ENCODE peak calls at places on chromosome 14, in four cellular contexts. H, D, T and Z are unnamed samples.

GRCh38 chr14:42224053-42224888 is 617.6 kb downstream of the LRFN5 start:
- DNase-seq in T (peak), H (no peak), D (peak), Z (no peak)

GRCh38 chr14:65080954-65081747 is 21.2 kb downstream of the MAX start:
- DNase-seq in T (peak), D (peak), H (no peak), Z (no peak)

GRCh38 chr14:95322646-95323045 is 2.9 kb upstream of the CLMN start:
- DNase-seq in H (no peak), T (no peak), D (no peak), Z (no peak)

GRCh38 chr14:95480109-95480886 is 36.2 kb downstream of the SYNE3 start:
- DNase-seq in D (peak), T (peak), H (no peak), Z (no peak)

GRCh38 chr14:75566321-75566720 is 12.1 kb upstream of the FLVCR2 start:
- DNase-seq in T (no peak), D (no peak), H (no peak), Z (no peak)

GRCh38 chr14:75437201-75438143 is 9.7 kb downstream of the JDP2 start:
- DNase-seq in T (no peak), H (no peak), D (no peak), Z (no peak)

GRCh38 chr14:75456069-75457023 is 28.5 kb downstream of the JDP2 start:
- DNase-seq in T (no peak), H (no peak), D (no peak), Z (no peak)

GRCh38 chr14:50008562-50009355 is 107.6 kb downstream of the VCPKMT start:
- DNase-seq in T (peak), D (no peak), H (no peak), Z (no peak)

GRCh38 chr14:74326369-74327152 is 21.7 kb upstream of the VRTN start:
- DNase-seq in H (no peak), T (no peak), D (no peak), Z (no peak)

GRCh38 chr14:73468808-73469386 is 10.6 kb upstream of the NUMB start:
- DNase-seq in T (peak), H (no peak), D (peak), Z (no peak)

GRCh38 chr14:105060751-105061427 is 4.3 kb downstream of the GPR132 start:
- DNase-seq in H (no peak), T (no peak), D (no peak), Z (peak)

GRCh38 chr14:24630087-24630871 is 3.7 kb downstream of the GZMB start:
- DNase-seq in D (no peak), H (no peak), T (no peak), Z (no peak)

GRCh38 chr14:77266336-77266735 is 4.7 kb downstream of the NGB start:
- DNase-seq in T (no peak), D (no peak), H (no peak), Z (no peak)

GRCh38 chr14:77267937-77268699 is 2.9 kb downstream of the NGB start:
- DNase-seq in T (no peak), H (no peak), D (no peak), Z (no peak)

GRCh38 chr14:77265561-77266335 is 5.3 kb downstream of the NGB start:
- DNase-seq in T (no peak), H (no peak), D (no peak), Z (no peak)

GRCh38 chr14:77264466-77265186 is 6.4 kb downstream of the NGB start:
- DNase-seq in D (no peak), H (no peak), T (no peak), Z (no peak)

GRCh38 chr14:77265187-77265515 is 5.9 kb downstream of the NGB start:
- DNase-seq in T (no peak), H (no peak), D (no peak), Z (no peak)
- H3K4me3 ChIP-seq in T (no peak), H (no peak), D (no peak), Z (no peak)

DNA sequence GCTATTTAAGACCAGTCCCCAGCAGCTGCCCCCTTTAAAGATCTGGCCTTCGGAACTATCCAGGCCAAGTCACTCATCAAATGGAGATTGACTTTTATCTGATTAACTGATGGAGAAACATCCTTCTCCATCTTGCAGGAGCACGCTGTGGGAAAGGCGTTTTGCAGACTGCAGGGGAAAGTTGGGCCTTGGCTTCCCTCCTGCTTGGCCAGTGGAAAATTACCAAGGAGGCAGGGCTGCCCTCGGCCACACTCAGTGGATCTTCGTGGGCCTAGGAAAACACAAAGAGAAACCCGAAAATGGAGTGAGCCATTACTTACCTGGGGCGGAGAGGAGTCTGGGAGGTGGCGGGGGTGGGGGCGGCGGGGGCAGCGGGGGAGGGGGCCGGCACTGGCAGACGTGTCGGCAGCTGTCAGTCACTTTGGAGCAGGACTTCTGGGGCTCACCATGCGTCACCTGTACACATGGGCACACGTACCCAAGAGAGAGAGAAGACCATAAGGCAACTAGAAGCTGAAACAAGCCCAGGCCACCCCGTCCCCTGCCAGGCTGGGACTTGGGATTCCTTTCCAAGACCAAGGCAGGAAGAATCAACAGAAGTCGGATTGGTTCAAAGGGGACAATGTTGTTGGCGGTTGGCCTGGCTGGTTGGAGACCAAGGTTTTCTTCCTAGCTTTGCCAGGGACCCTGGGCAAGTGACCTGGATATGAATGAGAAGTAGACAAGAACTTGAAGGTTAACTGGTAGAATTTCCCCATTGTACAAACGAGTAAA is 9.2 kb downstream of the PRIMA1 start:
- DNase-seq in T (no peak), D (no peak), H (no peak), Z (no peak)
- H3K27ac ChIP-seq in T (no peak), D (no peak), H (peak), Z (no peak)

GRCh38 chr14:22837750-22838538 is 1.6 kb downstream of the MMP14 start:
- DNase-seq in T (peak), D (no peak), H (no peak), Z (no peak)

GRCh38 chr14:22837059-22837749 is 819 bp downstream of the MMP14 start:
- DNase-seq in T (peak), H (no peak), D (peak), Z (no peak)

GRCh38 chr14:22836301-22837058 is at the start of gene MMP14:
- DNase-seq in T (peak), D (peak), H (no peak), Z (no peak)

GRCh38 chr14:22839159-22839779 is 2.9 kb downstream of the MMP14 start:
- DNase-seq in T (peak), D (no peak), H (no peak), Z (no peak)

GRCh38 chr14:22838631-22839041 is 2.3 kb downstream of the MMP14 start:
- DNase-seq in D (peak), H (no peak), T (peak), Z (no peak)
- H3K4me3 ChIP-seq in D (peak), H (peak), T (peak), Z (no peak)

DNA sequence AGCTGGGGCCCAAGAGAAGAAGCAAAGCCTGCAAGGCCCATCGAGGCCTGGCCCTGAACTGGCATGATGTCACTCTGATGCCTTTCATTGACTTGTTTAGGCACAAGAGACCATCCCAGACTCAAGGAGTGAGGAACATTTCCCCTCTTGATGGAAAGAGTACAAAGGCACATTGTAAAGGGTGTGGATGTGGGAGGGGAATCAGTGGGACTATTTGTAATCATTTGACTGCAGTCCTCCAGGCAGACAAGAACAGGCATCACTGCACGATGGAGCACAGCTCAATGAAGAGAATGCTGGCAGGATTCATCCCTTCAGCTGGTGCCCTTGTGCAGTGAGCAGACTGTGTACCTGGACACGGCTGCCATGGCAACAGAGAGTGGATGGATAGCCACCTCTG is 87.9 kb downstream of the LGMN start:
- DNase-seq in D (no peak), H (no peak), T (no peak), Z (no peak)
- H3K27ac ChIP-seq in D (no peak), H (peak), T (no peak), Z (peak)

DNA sequence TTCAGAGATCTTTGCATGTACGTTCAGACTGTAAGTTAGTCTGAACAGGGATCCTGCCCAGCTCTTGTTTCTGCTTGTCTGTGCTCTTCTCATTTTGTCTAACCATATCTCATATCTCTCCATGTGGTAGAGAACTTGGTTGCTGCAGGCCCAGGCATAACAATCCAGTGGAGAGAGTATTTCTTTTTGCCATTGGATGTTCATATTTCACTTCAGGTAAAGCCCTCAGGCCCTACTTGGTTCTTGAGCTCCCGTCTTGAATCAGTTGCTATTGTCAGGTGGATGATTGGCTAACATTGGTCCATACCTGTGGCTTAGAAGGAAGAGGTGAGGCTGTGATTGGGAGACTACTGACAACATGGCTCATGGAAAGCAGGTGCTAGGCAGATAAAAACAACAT is 357.7 kb upstream of the FLRT2 start:
- DNase-seq in D (no peak), H (no peak), T (no peak), Z (no peak)
- H3K4me3 ChIP-seq in D (no peak), H (no peak), T (no peak), Z (no peak)

DNA sequence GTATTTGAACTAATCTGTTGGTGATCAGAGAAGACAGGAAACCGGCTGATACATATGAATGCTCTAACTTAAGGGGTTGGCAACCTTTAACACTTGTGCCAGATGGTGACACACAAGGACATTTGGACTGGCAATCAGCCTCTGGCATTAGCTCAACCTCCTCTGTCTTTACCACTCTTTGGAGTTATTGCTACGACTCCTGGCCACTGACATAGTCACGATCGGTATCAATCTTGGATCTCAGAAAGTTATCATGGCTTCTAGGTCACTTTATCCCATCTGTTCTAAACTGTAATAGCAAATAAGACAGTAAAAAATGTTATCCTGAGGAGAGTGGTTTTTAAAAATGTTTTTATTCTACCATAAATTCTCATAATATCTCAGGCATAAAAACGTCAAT is 575.2 kb upstream of the MDGA2 start:
- DNase-seq in H (no peak), D (no peak), T (no peak), Z (no peak)
- H3K27ac ChIP-seq in H (no peak), D (no peak), T (no peak), Z (no peak)

DNA sequence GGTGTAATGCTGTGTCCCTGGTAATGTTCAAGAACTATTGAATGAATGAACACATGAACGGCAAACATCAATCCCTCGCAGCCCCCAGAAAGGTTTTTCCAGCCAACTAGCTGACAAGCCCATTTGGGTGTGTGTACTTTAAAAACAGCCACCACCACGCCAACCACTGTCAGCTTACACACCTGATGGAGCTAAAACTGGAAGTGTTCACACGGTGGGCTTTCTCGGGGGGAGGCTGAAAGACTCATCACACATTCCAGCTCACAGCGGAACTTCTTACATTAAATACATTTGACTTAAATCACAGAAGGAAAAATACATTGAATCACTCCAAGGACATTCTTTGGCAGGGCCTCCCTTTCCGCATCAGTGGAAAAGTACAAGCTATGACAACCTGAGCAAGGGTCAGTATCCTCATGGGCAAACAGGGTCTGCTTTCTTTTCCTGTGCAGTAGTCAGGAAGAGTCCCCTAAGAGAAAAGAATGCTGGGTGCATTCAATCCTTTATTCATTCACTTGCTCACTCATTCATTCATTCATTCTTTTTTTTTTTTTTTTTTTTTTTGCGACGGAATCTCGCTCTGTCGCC is 31.0 kb upstream of the TC2N start:
- DNase-seq in D (no peak), H (no peak), T (no peak), Z (no peak)
- H3K4me3 ChIP-seq in D (no peak), H (no peak), T (no peak), Z (no peak)

DNA sequence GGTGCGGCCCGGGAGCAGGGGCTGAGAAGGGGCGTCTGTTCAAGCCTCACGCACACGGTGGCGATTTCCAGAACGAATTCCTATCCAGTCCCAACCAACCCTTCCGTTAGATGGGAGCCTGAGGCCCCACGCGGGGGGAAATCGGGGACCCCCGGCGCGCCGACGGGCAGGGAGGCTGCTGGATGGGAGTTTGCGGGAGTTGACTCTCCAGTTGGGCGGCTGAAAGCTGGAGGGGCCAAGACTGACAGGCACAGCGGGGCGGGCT is 9.8 kb downstream of the EXOC3L4 start:
- DNase-seq in D (no peak), T (no peak), H (no peak), Z (no peak)
- H3K27ac ChIP-seq in D (no peak), T (no peak), H (no peak), Z (no peak)

DNA sequence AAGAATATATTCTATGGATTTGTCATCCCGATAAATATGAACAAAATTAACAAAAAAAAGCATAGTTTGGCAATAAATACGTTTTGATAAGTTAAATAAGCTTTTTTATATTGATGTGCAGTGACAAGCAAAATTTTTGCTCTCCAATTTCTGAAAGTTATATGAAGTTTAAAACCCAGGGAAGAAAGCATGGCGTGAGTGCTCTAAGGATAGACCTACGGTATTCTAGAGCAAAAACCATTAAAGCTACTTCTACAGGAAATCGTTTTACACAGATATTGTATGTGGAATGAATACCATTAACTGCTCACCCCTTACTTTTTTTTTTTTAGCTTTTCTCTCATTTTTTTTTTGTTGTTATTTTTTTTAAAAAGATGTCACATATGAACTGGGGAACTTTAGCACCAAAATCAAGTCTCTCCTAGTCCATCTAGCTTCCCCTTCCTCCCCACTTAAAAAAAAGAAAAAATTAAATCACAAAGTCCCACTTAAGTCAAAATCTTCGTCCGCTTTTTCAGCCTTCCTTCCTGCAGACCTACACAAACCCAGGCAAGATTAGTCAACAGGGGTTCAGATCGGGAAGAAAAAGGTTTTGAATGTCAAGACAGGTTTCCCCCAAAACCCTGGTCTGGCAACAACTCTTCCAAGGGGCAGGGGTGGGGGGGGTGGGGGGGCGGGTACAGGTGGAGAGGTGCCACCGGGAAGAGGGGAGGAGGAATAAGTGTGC is 4.4 kb downstream of the ZFP36L1 start:
- DNase-seq in D (no peak), T (no peak), H (no peak), Z (no peak)
- H3K4me3 ChIP-seq in D (peak), T (peak), H (peak), Z (peak)